ENCODE peak calls at places on chromosome 15, in eight cellular contexts. One of them, this sample, is unnamed.

GRCh38 chr15:101256756-101257155 is 4.9 kb upstream of the CHSY1 start:
- DNase-seq in activated CD8-positive, alpha-beta memory T cell treated with anti-CD3 and anti-CD28 coated beads for 48 hours: no peak
- DNase-seq in Daoy: no peak
- DNase-seq in hepatocyte: no peak
- DNase-seq in aorta: no peak
- DNase-seq in SW480: peak; percentile 26
- DNase-seq in stomach: no peak
- DNase-seq in foreskin fibroblast: no peak
- DNase-seq in this sample: no peak

GRCh38 chr15:23483821-23484299 is 36.8 kb upstream of the GOLGA6L2 start:
- DNase-seq in foreskin fibroblast: no peak
- DNase-seq in hepatocyte: no peak
- DNase-seq in stomach: no peak
- DNase-seq in aorta: no peak
- DNase-seq in SW480: no peak
- DNase-seq in activated CD8-positive, alpha-beta memory T cell treated with anti-CD3 and anti-CD28 coated beads for 48 hours: no peak
- DNase-seq in Daoy: no peak
- DNase-seq in this sample: no peak

GRCh38 chr15:23467110-23467600 is 20.1 kb upstream of the GOLGA6L2 start:
- DNase-seq in stomach: no peak
- DNase-seq in aorta: no peak
- DNase-seq in foreskin fibroblast: peak; percentile 11
- DNase-seq in SW480: peak; percentile 36
- DNase-seq in activated CD8-positive, alpha-beta memory T cell treated with anti-CD3 and anti-CD28 coated beads for 48 hours: no peak
- DNase-seq in Daoy: peak; percentile 20
- DNase-seq in hepatocyte: peak; percentile 39
- DNase-seq in this sample: no peak

GRCh38 chr15:56739474-56739873 is 6.2 kb upstream of the ZNF280D start:
- DNase-seq in foreskin fibroblast: no peak
- DNase-seq in activated CD8-positive, alpha-beta memory T cell treated with anti-CD3 and anti-CD28 coated beads for 48 hours: no peak
- DNase-seq in hepatocyte: no peak
- DNase-seq in stomach: no peak
- DNase-seq in Daoy: no peak
- DNase-seq in SW480: no peak
- DNase-seq in aorta: no peak
- DNase-seq in this sample: no peak

GRCh38 chr15:40016224-40016865 is 22.6 kb downstream of the SRP14 start:
- DNase-seq in SW480: no peak
- DNase-seq in activated CD8-positive, alpha-beta memory T cell treated with anti-CD3 and anti-CD28 coated beads for 48 hours: no peak
- DNase-seq in foreskin fibroblast: peak; percentile 52
- DNase-seq in aorta: no peak
- DNase-seq in hepatocyte: no peak
- DNase-seq in Daoy: no peak
- DNase-seq in stomach: no peak
- DNase-seq in this sample: no peak

GRCh38 chr15:62059108-62059817 is 984 bp downstream of the VPS13C start:
- DNase-seq in Daoy: no peak
- DNase-seq in hepatocyte: no peak
- DNase-seq in SW480: no peak
- DNase-seq in foreskin fibroblast: peak; percentile 19
- DNase-seq in activated CD8-positive, alpha-beta memory T cell treated with anti-CD3 and anti-CD28 coated beads for 48 hours: no peak
- DNase-seq in stomach: no peak
- DNase-seq in aorta: no peak
- DNase-seq in this sample: no peak

GRCh38 chr15:42264790-42265189 is 8.2 kb upstream of the GANC start:
- DNase-seq in SW480: no peak
- DNase-seq in Daoy: no peak
- DNase-seq in stomach: no peak
- DNase-seq in foreskin fibroblast: peak; percentile 48
- DNase-seq in activated CD8-positive, alpha-beta memory T cell treated with anti-CD3 and anti-CD28 coated beads for 48 hours: no peak
- DNase-seq in aorta: no peak
- DNase-seq in hepatocyte: no peak
- DNase-seq in this sample: no peak

GRCh38 chr15:75662823-75663519 is 15.3 kb downstream of the SNX33 start:
- DNase-seq in Daoy: no peak
- DNase-seq in aorta: no peak
- DNase-seq in hepatocyte: no peak
- DNase-seq in stomach: no peak
- DNase-seq in SW480: no peak
- DNase-seq in activated CD8-positive, alpha-beta memory T cell treated with anti-CD3 and anti-CD28 coated beads for 48 hours: no peak
- DNase-seq in foreskin fibroblast: peak; percentile 73
- DNase-seq in this sample: no peak

GRCh38 chr15:92808611-92809063 is 91.5 kb upstream of the CHD2 start:
- DNase-seq in stomach: no peak
- DNase-seq in activated CD8-positive, alpha-beta memory T cell treated with anti-CD3 and anti-CD28 coated beads for 48 hours: no peak
- DNase-seq in aorta: peak; percentile 77
- DNase-seq in Daoy: no peak
- DNase-seq in foreskin fibroblast: peak; percentile 66
- DNase-seq in SW480: peak; percentile 74
- DNase-seq in hepatocyte: peak; percentile 58
- DNase-seq in this sample: peak; percentile 74

GRCh38 chr15:47377465-47377864 is 339.8 kb upstream of the SEMA6D start:
- DNase-seq in activated CD8-positive, alpha-beta memory T cell treated with anti-CD3 and anti-CD28 coated beads for 48 hours: no peak
- DNase-seq in hepatocyte: no peak
- DNase-seq in SW480: no peak
- DNase-seq in stomach: no peak
- DNase-seq in aorta: no peak
- DNase-seq in Daoy: no peak
- DNase-seq in foreskin fibroblast: no peak
- DNase-seq in this sample: no peak

GRCh38 chr15:77014137-77015081 is 19.5 kb downstream of the PSTPIP1 start:
- DNase-seq in hepatocyte: no peak
- DNase-seq in Daoy: no peak
- DNase-seq in activated CD8-positive, alpha-beta memory T cell treated with anti-CD3 and anti-CD28 coated beads for 48 hours: no peak
- DNase-seq in foreskin fibroblast: no peak
- DNase-seq in SW480: no peak
- DNase-seq in aorta: peak; percentile 71
- DNase-seq in stomach: no peak
- DNase-seq in this sample: no peak

GRCh38 chr15:35491173-35491572 is 54.8 kb downstream of the DPH6 start:
- DNase-seq in stomach: no peak
- DNase-seq in SW480: no peak
- DNase-seq in foreskin fibroblast: no peak
- DNase-seq in Daoy: no peak
- DNase-seq in hepatocyte: no peak
- DNase-seq in aorta: no peak
- DNase-seq in activated CD8-positive, alpha-beta memory T cell treated with anti-CD3 and anti-CD28 coated beads for 48 hours: no peak
- DNase-seq in this sample: no peak

GRCh38 chr15:46408312-46408711 is 773.5 kb downstream of the SQOR start:
- DNase-seq in foreskin fibroblast: no peak
- DNase-seq in hepatocyte: no peak
- DNase-seq in aorta: no peak
- DNase-seq in activated CD8-positive, alpha-beta memory T cell treated with anti-CD3 and anti-CD28 coated beads for 48 hours: no peak
- DNase-seq in stomach: no peak
- DNase-seq in SW480: no peak
- DNase-seq in Daoy: no peak
- DNase-seq in this sample: no peak

GRCh38 chr15:42427429-42428223 is 63.3 kb downstream of the ZNF106 start:
- DNase-seq in activated CD8-positive, alpha-beta memory T cell treated with anti-CD3 and anti-CD28 coated beads for 48 hours: no peak
- DNase-seq in stomach: no peak
- DNase-seq in SW480: no peak
- DNase-seq in hepatocyte: no peak
- DNase-seq in aorta: no peak
- DNase-seq in foreskin fibroblast: peak; percentile 71
- DNase-seq in Daoy: peak; percentile 61
- DNase-seq in this sample: no peak

GRCh38 chr15:101266034-101266433 is 11.3 kb downstream of the SELENOS start:
- DNase-seq in foreskin fibroblast: peak; percentile 78
- DNase-seq in aorta: no peak
- DNase-seq in activated CD8-positive, alpha-beta memory T cell treated with anti-CD3 and anti-CD28 coated beads for 48 hours: no peak
- DNase-seq in stomach: no peak
- DNase-seq in SW480: no peak
- DNase-seq in hepatocyte: no peak
- DNase-seq in Daoy: no peak
- DNase-seq in this sample: no peak